ENCODE peak calls at places on chromosomes 12 and 14, in nine cellular contexts. D is HL-60, Q is endothelial cell of umbilical vein, G is sigmoid colon, S is spleen, Z is GM23338, B is esophagus muscularis mucosa, P is GM12878, A is HepG2. I is an unnamed sample.

GRCh38 chr12:28237423-28237822 is 47.2 kb downstream of the CCDC91 start:
- DNase-seq in P (no peak), B (no peak), Z (peak), D (no peak), Q (no peak), G (no peak), A (peak), S (no peak), I (no peak)

GRCh38 chr12:39064712-39065111 is 159.3 kb upstream of the CPNE8 start:
- DNase-seq in Z (no peak), A (no peak), S (no peak), P (no peak), G (no peak), D (no peak), B (no peak), Q (no peak), I (no peak)

GRCh38 chr12:16358896-16359295 is 11.5 kb downstream of the MGST1 start:
- DNase-seq in Q (no peak), A (no peak), S (no peak), G (no peak), D (no peak), P (no peak), B (no peak), Z (no peak), I (no peak)

GRCh38 chr14:79825046-79825521 is 386.2 kb downstream of the DIO2 start:
- DNase-seq in G (no peak), B (no peak), Z (no peak), D (no peak), P (no peak), Q (no peak), A (no peak), S (no peak), I (no peak)

GRCh38 chr14:30588873-30589272 is 29.9 kb downstream of the G2E3 start:
- DNase-seq in S (no peak), P (no peak), Q (no peak), D (no peak), B (no peak), Z (no peak), A (no peak), G (no peak), I (no peak)

GRCh38 chr12:18140969-18141368 is 51.0 kb upstream of the RERGL start:
- DNase-seq in A (no peak), P (no peak), Z (no peak), B (no peak), S (no peak), D (no peak), G (no peak), Q (no peak), I (no peak)

GRCh38 chr12:56220611-56221232 is 1.0 kb downstream of the RNF41 start:
- DNase-seq in G (no peak), A (no peak), B (no peak), Z (peak), D (peak), Q (peak), P (peak), S (no peak), I (no peak)

GRCh38 chr12:97535582-97535981 is 73.0 kb downstream of the RMST start:
- DNase-seq in S (no peak), B (no peak), Q (no peak), A (no peak), Z (no peak), D (no peak), G (no peak), P (no peak), I (no peak)

GRCh38 chr14:104650057-104650980 is 39.1 kb upstream of the INF2 start:
- DNase-seq in D (peak), S (peak), Z (peak), A (peak), Q (peak), P (no peak), B (no peak), G (peak), I (no peak)

GRCh38 chr12:2559931-2560715 is 234.6 kb upstream of the FKBP4 start:
- DNase-seq in Q (no peak), A (no peak), B (no peak), P (no peak), Z (no peak), D (no peak), G (peak), S (no peak), I (no peak)

GRCh38 chr14:27605298-27605697 is 1007.5 kb upstream of the NOVA1 start:
- DNase-seq in Z (peak), D (no peak), P (no peak), Q (no peak), B (no peak), S (no peak), A (no peak), G (no peak), I (no peak)

GRCh38 chr14:43651896-43652295 is 855.2 kb downstream of the FSCB start:
- DNase-seq in Z (no peak), P (no peak), B (no peak), D (no peak), A (no peak), G (no peak), Q (no peak), S (no peak), I (no peak)

GRCh38 chr14:32367501-32367900 is 38.4 kb downstream of the AKAP6 start:
- DNase-seq in B (no peak), G (no peak), Z (no peak), A (no peak), Q (no peak), S (no peak), D (no peak), P (no peak), I (no peak)

GRCh38 chr12:68977909-68978610 is 45.1 kb upstream of the CPM start:
- DNase-seq in P (no peak), B (no peak), S (no peak), A (no peak), Q (no peak), Z (no peak), G (no peak), D (no peak), I (no peak)

GRCh38 chr14:95386536-95386935 is 66.8 kb upstream of the CLMN start:
- DNase-seq in D (no peak), Z (no peak), S (no peak), B (no peak), G (no peak), Q (no peak), P (no peak), A (no peak), I (no peak)

GRCh38 chr12:49515266-49515665 is 23.6 kb upstream of the KCNH3 start:
- DNase-seq in P (no peak), B (peak), Z (no peak), Q (peak), S (no peak), G (no peak), A (no peak), D (no peak), I (no peak)

GRCh38 chr12:21607701-21608100 is 3.1 kb upstream of the GYS2 start:
- DNase-seq in P (no peak), Q (peak), A (no peak), B (no peak), Z (peak), G (no peak), S (no peak), D (no peak), I (no peak)

GRCh38 chr12:9868271-9868815 is 811 bp downstream of the CLEC2B start:
- DNase-seq in D (no peak), A (no peak), P (no peak), S (no peak), G (no peak), Z (no peak), Q (peak), B (no peak), I (no peak)

GRCh38 chr12:112938751-112939150 is 477 bp downstream of the OAS3 start:
- DNase-seq in P (no peak), Q (no peak), B (no peak), G (no peak), S (no peak), Z (no peak), A (no peak), D (no peak), I (no peak)

GRCh38 chr14:51547260-51547659 is 104.5 kb upstream of the FRMD6 start:
- DNase-seq in P (no peak), G (peak), D (no peak), A (no peak), S (no peak), Z (no peak), B (no peak), Q (peak), I (no peak)

GRCh38 chr14:87102979-87103378 is 890.0 kb downstream of the GALC start:
- DNase-seq in G (no peak), D (no peak), A (no peak), Q (no peak), Z (no peak), S (no peak), B (no peak), P (no peak), I (no peak)

GRCh38 chr12:4216542-4216927 is 57.0 kb upstream of the CCND2 start:
- DNase-seq in G (no peak), A (no peak), B (peak), Q (no peak), S (no peak), P (no peak), Z (no peak), D (no peak), I (no peak)

GRCh38 chr12:76927170-76927784 is 48.5 kb upstream of the CSRP2 start:
- DNase-seq in S (no peak), G (no peak), P (no peak), Z (peak), B (no peak), D (peak), A (peak), Q (peak), I (no peak)

GRCh38 chr14:105091335-105092123 is 26.3 kb upstream of the GPR132 start:
- DNase-seq in D (no peak), Z (no peak), P (no peak), S (peak), B (no peak), G (peak), A (peak), Q (no peak), I (no peak)

GRCh38 chr12:43273467-43273866 is 278.5 kb downstream of the ADAMTS20 start:
- DNase-seq in B (no peak), A (no peak), Z (no peak), S (no peak), G (no peak), P (no peak), Q (peak), D (no peak), I (no peak)

GRCh38 chr12:96919510-96920210 is 12.6 kb downstream of the NEDD1 start:
- DNase-seq in B (no peak), Z (no peak), Q (no peak), S (no peak), A (no peak), D (no peak), P (no peak), G (no peak), I (no peak)

GRCh38 chr12:56134897-56135296 is 6.8 kb downstream of the ESYT1 start:
- DNase-seq in B (no peak), A (no peak), S (no peak), Q (no peak), P (no peak), Z (no peak), D (no peak), G (no peak), I (no peak)

GRCh38 chr14:104969741-104970230 is 8.4 kb downstream of the AHNAK2 start:
- DNase-seq in B (no peak), P (no peak), G (no peak), Q (no peak), Z (no peak), S (peak), D (no peak), A (no peak), I (no peak)

GRCh38 chr12:93668919-93669418 is 8.2 kb upstream of the CRADD start:
- DNase-seq in B (no peak), G (no peak), P (peak), A (peak), S (no peak), D (no peak), Z (no peak), Q (no peak), I (no peak)

GRCh38 chr14:103206023-103206481 is 82.8 kb downstream of the TNFAIP2 start:
- DNase-seq in Q (no peak), A (no peak), S (no peak), B (no peak), P (no peak), Z (no peak), G (peak), D (no peak), I (no peak)

GRCh38 chr14:103207404-103208072 is 84.3 kb downstream of the TNFAIP2 start:
- DNase-seq in D (no peak), A (no peak), B (no peak), G (peak), Q (no peak), Z (peak), P (no peak), S (no peak), I (no peak)

GRCh38 chr14:103207038-103207403 is 83.8 kb downstream of the TNFAIP2 start:
- DNase-seq in Z (peak), Q (no peak), A (no peak), B (peak), P (no peak), G (peak), D (no peak), S (no peak), I (no peak)

GRCh38 chr14:103205541-103205906 is 82.3 kb downstream of the TNFAIP2 start:
- DNase-seq in P (no peak), B (no peak), A (no peak), Q (no peak), S (no peak), Z (no peak), G (peak), D (no peak), I (no peak)

GRCh38 chr14:103209054-103209453 is 85.8 kb downstream of the TNFAIP2 start:
- DNase-seq in A (no peak), P (no peak), Q (no peak), Z (no peak), G (no peak), D (no peak), S (no peak), B (no peak), I (no peak)
- TF ChIP-seq CTCF in A (peak), P (no peak), Q (no peak), Z (no peak), G (no peak), D (no peak), S (no peak), B (no peak), I (no peak)

GRCh38 chr12:57835366-57836288 is 10.9 kb downstream of the CTDSP2 start:
- DNase-seq in Q (no peak), D (peak), G (no peak), A (no peak), B (no peak), Z (no peak), S (no peak), P (no peak), I (no peak)

GRCh38 chr12:57834086-57834876 is 12.2 kb downstream of the CTDSP2 start:
- DNase-seq in Z (peak), A (no peak), P (no peak), D (no peak), G (no peak), S (no peak), B (no peak), Q (no peak), I (no peak)

GRCh38 chr12:57838594-57839302 is 7.8 kb downstream of the CTDSP2 start:
- DNase-seq in Z (no peak), P (no peak), A (no peak), G (no peak), B (no peak), D (peak), S (no peak), Q (peak), I (no peak)

GRCh38 chr12:57837779-57838562 is 8.6 kb downstream of the CTDSP2 start:
- DNase-seq in G (no peak), Q (peak), D (peak), B (no peak), A (no peak), Z (peak), P (no peak), S (no peak), I (no peak)

GRCh38 chr12:57836442-57837375 is 9.8 kb downstream of the CTDSP2 start:
- DNase-seq in S (no peak), Z (peak), Q (peak), D (peak), B (no peak), G (peak), P (no peak), A (no peak), I (no peak)
- H3K4me3 ChIP-seq in S (no peak), Z (peak), Q (no peak), D (no peak), B (peak), G (peak), P (peak), A (no peak), I (peak)

GRCh38 chr12:26523708-26524150 is 309.3 kb downstream of the ITPR2 start:
- DNase-seq in D (peak), G (peak), Z (no peak), Q (peak), P (no peak), B (peak), S (peak), A (no peak), I (no peak)
- TF ChIP-seq POLR2AphosphoS5 in D (peak), G (peak), Z (no peak), Q (no peak), P (no peak), B (peak), S (peak), A (no peak), I (peak)

GRCh38 chr14:88729159-88729558 is 63.6 kb downstream of the EML5 start:
- DNase-seq in D (no peak), Z (no peak), A (no peak), Q (no peak), P (no peak), B (no peak), G (no peak), S (no peak), I (no peak)
- TF ChIP-seq CTCF in D (no peak), Z (no peak), A (no peak), Q (no peak), P (peak), B (no peak), G (no peak), S (no peak), I (no peak)

DNA sequence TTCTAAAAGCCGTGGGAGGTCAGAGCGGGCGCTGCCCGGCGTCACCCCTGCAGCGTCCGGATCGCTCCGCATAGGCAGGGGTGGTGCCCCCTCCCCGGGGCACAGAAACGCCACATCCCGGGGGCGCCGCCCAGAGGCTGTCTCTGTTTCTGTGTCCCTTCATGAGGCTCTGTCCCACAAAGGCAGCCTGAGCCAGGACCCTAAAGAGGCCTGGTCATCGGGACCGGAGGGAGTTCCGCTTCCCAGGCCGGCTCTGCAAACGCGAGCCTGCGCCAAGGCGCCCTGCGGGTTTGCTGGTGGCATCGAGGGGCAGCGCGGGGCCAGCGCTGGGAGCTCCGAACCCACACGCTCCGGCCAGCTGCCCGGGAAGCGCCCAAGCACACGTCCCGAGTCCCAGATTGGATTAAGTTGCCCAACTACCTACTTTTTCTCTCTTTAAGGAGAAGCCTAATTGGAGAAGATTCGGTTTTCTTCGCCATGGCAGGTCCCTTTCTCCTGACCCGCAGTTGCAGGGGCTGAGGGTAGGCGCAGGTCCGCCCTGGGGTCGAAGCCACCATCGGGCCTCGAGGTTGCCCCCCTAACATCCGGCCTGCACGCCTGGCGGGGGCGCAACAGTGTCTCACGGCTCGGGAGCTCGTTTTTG is 421.7 kb downstream of the VRK1 start:
- DNase-seq in P (no peak), A (no peak), Z (peak), D (no peak), B (peak), S (peak), G (no peak), Q (no peak), I (no peak)
- H3K4me3 ChIP-seq in P (no peak), A (no peak), Z (peak), D (no peak), B (peak), S (peak), G (peak), Q (no peak), I (peak)

DNA sequence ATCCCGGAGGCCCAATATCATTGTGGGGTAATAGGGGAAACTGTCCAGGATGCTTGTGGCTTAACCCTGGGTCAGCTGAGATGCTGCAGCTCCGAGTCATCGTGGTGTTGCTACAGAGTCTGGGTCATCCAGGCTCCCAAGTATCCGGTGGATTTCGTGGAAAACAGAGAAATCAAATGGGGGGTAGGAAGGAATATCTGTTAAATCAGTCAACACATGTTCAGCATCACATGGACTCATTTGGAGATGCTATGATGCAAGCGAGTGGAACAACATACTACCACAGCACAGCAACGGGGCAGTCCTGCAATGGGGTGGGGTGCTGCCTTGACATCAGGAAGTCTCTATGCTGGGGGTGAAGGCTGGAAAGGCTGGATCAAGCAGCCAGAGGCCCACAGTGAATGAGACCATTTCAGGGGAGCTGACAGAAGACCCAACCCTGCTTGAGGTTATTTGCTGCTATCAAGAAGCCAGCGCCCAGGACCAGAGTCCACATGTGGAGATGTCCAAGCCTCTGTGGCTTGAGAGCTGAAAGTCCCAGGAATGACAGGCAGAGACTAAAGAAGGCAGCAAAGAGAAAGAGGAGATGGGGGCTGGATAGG is 22.9 kb downstream of the VDR start:
- DNase-seq in Q (no peak), P (no peak), Z (no peak), G (peak), D (no peak), A (no peak), B (no peak), S (no peak), I (no peak)
- TF ChIP-seq POLR2AphosphoS5 in Q (peak), P (no peak), Z (no peak), G (no peak), D (no peak), A (no peak), B (peak), S (peak), I (no peak)

DNA sequence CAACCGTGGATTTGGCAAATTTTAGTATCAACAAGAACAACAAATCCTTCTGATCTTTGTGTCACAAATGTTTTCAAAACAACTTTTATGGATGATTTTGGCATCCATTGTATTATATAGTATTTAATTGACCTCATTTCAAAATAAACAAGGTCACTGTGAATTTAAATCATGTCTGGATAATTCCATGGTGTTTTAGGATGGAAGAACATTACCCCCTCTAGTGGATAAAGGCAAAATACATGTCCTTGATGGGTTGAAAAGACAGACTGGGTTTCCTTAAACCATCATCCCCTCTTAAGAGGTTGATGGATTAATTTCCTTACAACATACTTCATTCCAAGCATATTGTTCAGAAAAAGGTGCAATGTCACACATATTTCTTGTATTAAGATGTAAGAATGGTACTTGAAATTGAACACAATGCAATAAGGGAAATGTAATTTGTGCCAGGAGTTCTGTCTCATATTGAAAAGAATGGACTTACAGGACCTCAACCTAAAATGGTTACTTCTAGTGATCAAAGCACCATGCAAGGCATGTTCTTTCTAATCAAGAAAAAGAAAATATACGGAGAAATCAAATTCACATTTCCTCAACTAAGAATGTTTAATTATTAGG is 352.0 kb downstream of the BCAT1 start:
- DNase-seq in P (no peak), D (no peak), A (peak), Q (peak), Z (peak), S (no peak), B (no peak), G (no peak), I (no peak)
- TF ChIP-seq CTCF in P (peak), D (peak), A (peak), Q (peak), Z (peak), S (peak), B (peak), G (peak), I (peak)